ENCODE peak calls at places on chromosome 10, in ten cellular contexts. C, J, F, P, S, Q, O, D, Y and A are unnamed samples.

GRCh38 chr10:122997864-122998263 is 10.7 kb downstream of the IKZF5 start:
- DNase-seq in J (no peak), O (no peak), Y (no peak), D (no peak), Q (no peak), P (peak; percentile 21), S (no peak), F (no peak), C (no peak), A (no peak)

GRCh38 chr10:11793762-11794479 is 29.2 kb upstream of the PROSER2 start:
- DNase-seq in D (no peak), Y (peak; percentile 86), F (peak; percentile 93), P (no peak), C (peak; percentile 43), S (no peak), O (no peak), J (peak; percentile 65), Q (no peak), A (no peak)

GRCh38 chr10:131888186-131888604 is 12.6 kb upstream of the PPP2R2D start:
- DNase-seq in F (peak; percentile 100), S (no peak), Q (no peak), Y (peak; percentile 48), P (no peak), C (no peak), D (no peak), O (no peak), J (peak; percentile 2), A (no peak)

GRCh38 chr10:113525713-113526112 is 27.1 kb upstream of the HABP2 start:
- DNase-seq in D (no peak), Y (no peak), P (no peak), Q (no peak), J (no peak), O (no peak), F (no peak), S (no peak), C (no peak), A (no peak)

GRCh38 chr10:25934673-25935139 is 677 bp downstream of the MYO3A start:
- DNase-seq in C (no peak), Y (no peak), Q (no peak), S (peak; percentile 71), P (peak; percentile 58), O (peak; percentile 69), F (no peak), J (peak; percentile 71), D (no peak), A (peak; percentile 58)

GRCh38 chr10:62817120-62817762 is 1.1 kb upstream of the EGR2 start:
- DNase-seq in P (no peak), F (peak; percentile 37), Y (no peak), D (peak; percentile 78), S (peak; percentile 61), C (peak; percentile 32), O (peak; percentile 29), Q (peak; percentile 15), J (peak; percentile 69), A (no peak)

GRCh38 chr10:78267070-78267469 is 233.4 kb downstream of the RPS24 start:
- DNase-seq in D (no peak), S (no peak), J (no peak), Y (no peak), C (no peak), O (no peak), Q (no peak), P (no peak), F (peak; percentile 22), A (no peak)

GRCh38 chr10:71331736-71332135 is 12.7 kb downstream of the SLC29A3 start:
- DNase-seq in Y (no peak), C (no peak), S (no peak), J (no peak), Q (peak; percentile 59), O (no peak), P (no peak), F (no peak), D (no peak), A (no peak)

GRCh38 chr10:13722747-13723657 is 136.2 kb downstream of the PRPF18 start:
- DNase-seq in C (no peak), F (no peak), Y (no peak), O (no peak), J (no peak), D (no peak), S (no peak), P (no peak), Q (no peak), A (peak; percentile 44)

GRCh38 chr10:85734791-85735190 is 631.8 kb downstream of the GRID1 start:
- DNase-seq in D (no peak), Y (no peak), P (no peak), J (no peak), O (no peak), S (no peak), C (no peak), Q (no peak), F (no peak), A (no peak)

GRCh38 chr10:20040012-20040411 is 223.8 kb downstream of the PLXDC2 start:
- DNase-seq in F (no peak), Q (no peak), Y (no peak), O (no peak), P (no peak), S (no peak), J (peak; percentile 6), C (no peak), D (no peak), A (no peak)

GRCh38 chr10:110326351-110327032 is 21.8 kb upstream of the SMNDC1 start:
- DNase-seq in F (peak; percentile 65), S (no peak), C (peak; percentile 92), Y (peak; percentile 24), O (no peak), D (no peak), P (no peak), Q (no peak), J (no peak), A (peak; percentile 62)

GRCh38 chr10:127852456-127852855 is 40.3 kb downstream of the CLRN3 start:
- DNase-seq in O (no peak), F (no peak), S (no peak), P (no peak), Q (no peak), J (no peak), C (no peak), Y (no peak), D (peak; percentile 52), A (no peak)

GRCh38 chr10:71232089-71232998 is 20.0 kb downstream of the UNC5B start:
- DNase-seq in F (no peak), S (no peak), O (no peak), J (no peak), Y (no peak), D (no peak), Q (peak; percentile 90), C (peak; percentile 52), P (no peak), A (no peak)

GRCh38 chr10:58348571-58349033 is 13.8 kb downstream of the UBE2D1 start:
- DNase-seq in Q (no peak), J (no peak), C (no peak), S (peak; percentile 48), Y (no peak), O (no peak), P (no peak), F (no peak), D (no peak), A (no peak)

GRCh38 chr10:128979405-128979804 is 487.6 kb upstream of the MGMT start:
- DNase-seq in C (no peak), O (no peak), F (no peak), J (no peak), Y (no peak), S (no peak), D (no peak), P (no peak), Q (no peak), A (no peak)

DNA sequence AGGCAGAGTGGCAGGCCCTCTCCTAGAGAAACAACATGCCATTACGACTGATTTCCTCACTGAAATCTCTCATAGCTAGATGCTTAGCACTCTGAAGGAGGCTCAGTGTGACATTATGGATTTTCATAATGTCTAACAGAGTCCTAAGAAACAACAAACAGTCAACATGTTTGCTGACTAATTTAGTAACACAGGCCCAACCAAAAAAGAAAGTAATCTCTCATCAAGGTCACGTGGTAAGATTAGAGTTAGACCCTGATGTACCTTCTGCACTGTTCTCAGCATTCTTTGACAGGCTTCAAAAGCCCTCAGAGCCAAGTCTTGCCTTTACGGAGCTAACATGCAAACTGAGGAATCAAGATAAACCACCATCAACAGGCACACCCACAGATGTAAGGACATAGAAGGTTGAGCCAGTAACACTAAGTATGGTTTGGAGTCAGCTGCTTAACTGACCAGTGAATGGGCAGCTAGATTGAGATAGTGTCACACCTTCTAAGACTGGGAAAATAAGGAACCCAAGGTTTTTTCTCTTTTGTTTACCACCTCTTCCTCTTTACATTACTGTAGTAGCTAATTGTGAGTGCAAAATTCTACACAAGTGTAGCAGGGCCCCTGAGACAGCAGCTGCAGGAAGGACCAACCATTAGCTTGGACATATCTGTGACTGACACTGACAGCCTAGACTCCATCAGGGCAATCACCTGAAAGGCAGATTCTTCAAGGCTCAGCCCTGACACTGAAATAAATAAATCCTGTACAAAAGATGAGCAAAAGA is 15.3 kb upstream of the KCNIP2 start:
- DNase-seq in P (peak; percentile 34), J (no peak), D (no peak), S (no peak), Q (no peak), C (no peak), F (no peak), Y (no peak), O (no peak), A (peak; percentile 51)
- TF ChIP-seq CTCF in P (no peak), J (no peak), D (no peak), S (no peak), Q (no peak), C (no peak), F (no peak), Y (no peak), O (no peak), A (no peak)

GRCh38 chr10:69057261-69057950 is 30.5 kb upstream of the SRGN start:
- DNase-seq in Q (no peak), Y (no peak), J (no peak), P (no peak), D (no peak), C (peak; percentile 24), F (no peak), S (no peak), O (peak; percentile 40), A (no peak)
- TF ChIP-seq CTCF in Q (no peak), Y (no peak), J (no peak), P (no peak), D (no peak), C (no peak), F (no peak), S (no peak), O (no peak), A (no peak)

GRCh38 chr10:91604462-91604935 is 28.4 kb downstream of the PPP1R3C start:
- DNase-seq in D (no peak), J (no peak), Y (no peak), S (no peak), Q (no peak), O (no peak), C (no peak), P (no peak), F (no peak), A (no peak)
- TF ChIP-seq CTCF in D (no peak), J (no peak), Y (peak; percentile 31), S (peak; percentile 16), Q (no peak), O (no peak), C (peak; percentile 23), P (no peak), F (peak; percentile 22), A (no peak)

DNA sequence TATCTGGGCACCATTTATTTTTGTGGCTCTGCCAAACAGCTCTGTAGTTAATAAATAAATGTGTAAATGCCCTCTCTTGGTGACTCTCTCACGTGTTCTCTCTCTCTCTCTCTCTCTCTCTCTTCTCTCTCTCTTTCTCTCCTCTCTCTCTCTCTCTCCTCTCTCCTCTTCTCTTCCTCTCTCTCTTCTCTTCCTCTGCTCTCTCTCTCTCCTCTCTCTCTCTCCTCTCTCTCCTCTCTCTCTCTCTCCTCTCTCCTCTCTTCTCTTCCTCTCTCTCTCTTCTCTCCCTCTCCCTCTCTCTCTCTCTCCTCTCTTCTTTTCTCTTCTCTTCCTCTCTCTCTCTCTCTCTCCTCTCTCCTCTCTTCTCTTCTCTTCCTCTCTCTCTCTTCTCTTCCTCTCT is 145.8 kb upstream of the TMEM72 start:
- DNase-seq in O (no peak), P (no peak), Q (no peak), D (no peak), F (no peak), Y (no peak), C (no peak), S (no peak), J (no peak), A (no peak)
- TF ChIP-seq CTCF in O (no peak), P (no peak), Q (no peak), D (no peak), F (no peak), Y (no peak), C (no peak), S (no peak), J (no peak), A (no peak)